ENCODE peak calls at places on chromosomes 1 and 21, in nine cellular contexts. One of them, this sample, is unnamed.

GRCh38 chr1:156052862-156053769 is 482 bp downstream of the UBQLN4 start:
- DNase-seq in GM23338: peak
- DNase-seq in PC-3: peak
- DNase-seq in HCT116: peak
- DNase-seq in hepatocyte: peak
- DNase-seq in OCI-LY7: peak
- DNase-seq in SK-N-SH: peak
- DNase-seq in neural progenitor cell: peak
- DNase-seq in MM.1S: peak
- DNase-seq in this sample: peak

GRCh38 chr21:45894891-45895777 is 86.4 kb upstream of the COL6A1 start:
- DNase-seq in GM23338: no peak
- DNase-seq in PC-3: no peak
- DNase-seq in HCT116: no peak
- DNase-seq in hepatocyte: no peak
- DNase-seq in OCI-LY7: no peak
- DNase-seq in SK-N-SH: no peak
- DNase-seq in neural progenitor cell: no peak
- DNase-seq in MM.1S: no peak
- DNase-seq in this sample: no peak

GRCh38 chr1:151058682-151059341 is 610 bp downstream of the CDC42SE1 start:
- DNase-seq in GM23338: peak
- DNase-seq in PC-3: peak
- DNase-seq in HCT116: no peak
- DNase-seq in hepatocyte: peak
- DNase-seq in OCI-LY7: peak
- DNase-seq in SK-N-SH: peak
- DNase-seq in neural progenitor cell: peak
- DNase-seq in MM.1S: no peak
- DNase-seq in this sample: peak

GRCh38 chr1:55724551-55725325 is 509.6 kb upstream of the USP24 start:
- DNase-seq in GM23338: no peak
- DNase-seq in PC-3: peak
- DNase-seq in HCT116: no peak
- DNase-seq in hepatocyte: no peak
- DNase-seq in OCI-LY7: no peak
- DNase-seq in SK-N-SH: no peak
- DNase-seq in neural progenitor cell: peak
- DNase-seq in MM.1S: no peak
- DNase-seq in this sample: peak

GRCh38 chr1:116708255-116708900 is 40.8 kb upstream of the IGSF3 start:
- DNase-seq in GM23338: no peak
- DNase-seq in PC-3: peak
- DNase-seq in HCT116: no peak
- DNase-seq in hepatocyte: no peak
- DNase-seq in OCI-LY7: no peak
- DNase-seq in SK-N-SH: peak
- DNase-seq in neural progenitor cell: no peak
- DNase-seq in MM.1S: no peak
- DNase-seq in this sample: no peak

GRCh38 chr1:61960999-61961398 is 218.7 kb downstream of the PATJ start:
- DNase-seq in GM23338: no peak
- DNase-seq in PC-3: no peak
- DNase-seq in HCT116: no peak
- DNase-seq in hepatocyte: no peak
- DNase-seq in OCI-LY7: no peak
- DNase-seq in SK-N-SH: no peak
- DNase-seq in neural progenitor cell: no peak
- DNase-seq in MM.1S: no peak
- DNase-seq in this sample: no peak

GRCh38 chr1:208254862-208255261 is 10.7 kb upstream of the PLXNA2 start:
- DNase-seq in GM23338: no peak
- DNase-seq in PC-3: no peak
- DNase-seq in HCT116: no peak
- DNase-seq in hepatocyte: no peak
- DNase-seq in OCI-LY7: no peak
- DNase-seq in SK-N-SH: no peak
- DNase-seq in neural progenitor cell: no peak
- DNase-seq in MM.1S: no peak
- DNase-seq in this sample: peak

GRCh38 chr1:902023-902422 is 21.7 kb upstream of the SAMD11 start:
- DNase-seq in GM23338: no peak
- DNase-seq in PC-3: no peak
- DNase-seq in HCT116: no peak
- DNase-seq in hepatocyte: no peak
- DNase-seq in OCI-LY7: no peak
- DNase-seq in SK-N-SH: no peak
- DNase-seq in neural progenitor cell: no peak
- DNase-seq in MM.1S: no peak
- DNase-seq in this sample: no peak

GRCh38 chr1:40239626-40240025 is 8.1 kb upstream of the TMCO2 start:
- DNase-seq in GM23338: no peak
- DNase-seq in PC-3: no peak
- DNase-seq in HCT116: no peak
- DNase-seq in hepatocyte: no peak
- DNase-seq in OCI-LY7: no peak
- DNase-seq in SK-N-SH: no peak
- DNase-seq in neural progenitor cell: no peak
- DNase-seq in MM.1S: no peak
- DNase-seq in this sample: no peak

GRCh38 chr1:173344034-173344743 is 132.9 kb upstream of the PRDX6 start:
- DNase-seq in GM23338: no peak
- DNase-seq in PC-3: no peak
- DNase-seq in HCT116: no peak
- DNase-seq in hepatocyte: no peak
- DNase-seq in OCI-LY7: no peak
- DNase-seq in SK-N-SH: no peak
- DNase-seq in neural progenitor cell: no peak
- DNase-seq in MM.1S: no peak
- DNase-seq in this sample: no peak

GRCh38 chr1:95438213-95438948 is 204.4 kb downstream of the RWDD3 start:
- DNase-seq in GM23338: peak
- DNase-seq in PC-3: no peak
- DNase-seq in HCT116: no peak
- DNase-seq in hepatocyte: no peak
- DNase-seq in OCI-LY7: no peak
- DNase-seq in SK-N-SH: no peak
- DNase-seq in neural progenitor cell: peak
- DNase-seq in MM.1S: no peak
- DNase-seq in this sample: no peak

GRCh38 chr21:33071878-33072306 is 2.0 kb downstream of the OLIG1 start:
- DNase-seq in GM23338: peak
- DNase-seq in PC-3: no peak
- DNase-seq in HCT116: no peak
- DNase-seq in hepatocyte: no peak
- DNase-seq in OCI-LY7: no peak
- DNase-seq in SK-N-SH: no peak
- DNase-seq in neural progenitor cell: peak
- DNase-seq in MM.1S: peak
- DNase-seq in this sample: peak

GRCh38 chr21:44944596-44944995 is 4.8 kb downstream of the SLX9 start:
- DNase-seq in GM23338: no peak
- DNase-seq in PC-3: no peak
- DNase-seq in HCT116: no peak
- DNase-seq in hepatocyte: no peak
- DNase-seq in OCI-LY7: no peak
- DNase-seq in SK-N-SH: no peak
- DNase-seq in neural progenitor cell: no peak
- DNase-seq in MM.1S: no peak
- DNase-seq in this sample: no peak

GRCh38 chr1:21896652-21897532 is 40.2 kb downstream of the HSPG2 start:
- DNase-seq in GM23338: peak
- DNase-seq in PC-3: no peak
- DNase-seq in HCT116: no peak
- DNase-seq in hepatocyte: peak
- DNase-seq in OCI-LY7: no peak
- DNase-seq in SK-N-SH: no peak
- DNase-seq in neural progenitor cell: peak
- DNase-seq in MM.1S: no peak
- DNase-seq in this sample: peak

GRCh38 chr1:94676686-94677085 is 135.1 kb upstream of the F3 start:
- DNase-seq in GM23338: no peak
- DNase-seq in PC-3: no peak
- DNase-seq in HCT116: no peak
- DNase-seq in hepatocyte: no peak
- DNase-seq in OCI-LY7: no peak
- DNase-seq in SK-N-SH: no peak
- DNase-seq in neural progenitor cell: no peak
- DNase-seq in MM.1S: no peak
- DNase-seq in this sample: no peak

GRCh38 chr1:189323090-189323489 is 1154.6 kb downstream of the BRINP3 start:
- DNase-seq in GM23338: no peak
- DNase-seq in PC-3: no peak
- DNase-seq in HCT116: no peak
- DNase-seq in hepatocyte: no peak
- DNase-seq in OCI-LY7: no peak
- DNase-seq in SK-N-SH: no peak
- DNase-seq in neural progenitor cell: no peak
- DNase-seq in MM.1S: no peak
- DNase-seq in this sample: no peak

GRCh38 chr1:116357487-116357886 is 15.6 kb upstream of the ATP1A1 start:
- DNase-seq in GM23338: no peak
- DNase-seq in PC-3: peak
- DNase-seq in HCT116: no peak
- DNase-seq in hepatocyte: no peak
- DNase-seq in OCI-LY7: no peak
- DNase-seq in SK-N-SH: no peak
- DNase-seq in neural progenitor cell: no peak
- DNase-seq in MM.1S: no peak
- DNase-seq in this sample: no peak

GRCh38 chr1:115807723-115808122 is 33.2 kb downstream of the NHLH2 start:
- DNase-seq in GM23338: peak
- DNase-seq in PC-3: peak
- DNase-seq in HCT116: peak
- DNase-seq in hepatocyte: peak
- DNase-seq in OCI-LY7: peak
- DNase-seq in SK-N-SH: peak
- DNase-seq in neural progenitor cell: peak
- DNase-seq in MM.1S: peak
- DNase-seq in this sample: peak

GRCh38 chr1:196689001-196689400 is 37.2 kb downstream of the CFH start:
- DNase-seq in GM23338: no peak
- DNase-seq in PC-3: no peak
- DNase-seq in HCT116: no peak
- DNase-seq in hepatocyte: no peak
- DNase-seq in OCI-LY7: no peak
- DNase-seq in SK-N-SH: no peak
- DNase-seq in neural progenitor cell: no peak
- DNase-seq in MM.1S: no peak
- DNase-seq in this sample: no peak

GRCh38 chr21:44406953-44407352 is 48.4 kb upstream of the LRRC3 start:
- DNase-seq in GM23338: no peak
- DNase-seq in PC-3: no peak
- DNase-seq in HCT116: no peak
- DNase-seq in hepatocyte: no peak
- DNase-seq in OCI-LY7: no peak
- DNase-seq in SK-N-SH: no peak
- DNase-seq in neural progenitor cell: no peak
- DNase-seq in MM.1S: no peak
- DNase-seq in this sample: no peak

GRCh38 chr1:55363261-55363660 is 148.1 kb upstream of the USP24 start:
- DNase-seq in GM23338: no peak
- DNase-seq in PC-3: no peak
- DNase-seq in HCT116: no peak
- DNase-seq in hepatocyte: no peak
- DNase-seq in OCI-LY7: no peak
- DNase-seq in SK-N-SH: no peak
- DNase-seq in neural progenitor cell: no peak
- DNase-seq in MM.1S: peak
- DNase-seq in this sample: peak

GRCh38 chr1:75632350-75632949 is 21.5 kb upstream of the SLC44A5 start:
- DNase-seq in GM23338: peak
- DNase-seq in PC-3: peak
- DNase-seq in HCT116: peak
- DNase-seq in hepatocyte: peak
- DNase-seq in OCI-LY7: peak
- DNase-seq in SK-N-SH: peak
- DNase-seq in neural progenitor cell: peak
- DNase-seq in MM.1S: peak
- DNase-seq in this sample: peak

GRCh38 chr1:101005191-101005590 is 20.4 kb downstream of the DPH5 start:
- DNase-seq in GM23338: no peak
- DNase-seq in PC-3: no peak
- DNase-seq in HCT116: no peak
- DNase-seq in hepatocyte: no peak
- DNase-seq in OCI-LY7: no peak
- DNase-seq in SK-N-SH: no peak
- DNase-seq in neural progenitor cell: no peak
- DNase-seq in MM.1S: no peak
- DNase-seq in this sample: no peak
- H3K27ac ChIP-seq in GM23338: no peak
- H3K27ac ChIP-seq in PC-3: no peak
- H3K27ac ChIP-seq in HCT116: no peak
- H3K27ac ChIP-seq in hepatocyte: no peak
- H3K27ac ChIP-seq in OCI-LY7: no peak
- H3K27ac ChIP-seq in SK-N-SH: no peak
- H3K27ac ChIP-seq in neural progenitor cell: no peak
- H3K27ac ChIP-seq in MM.1S: no peak
- H3K27ac ChIP-seq in this sample: no peak

GRCh38 chr21:41684381-41685245 is 82.2 kb downstream of the RIPK4 start:
- DNase-seq in GM23338: no peak
- DNase-seq in PC-3: peak
- DNase-seq in HCT116: no peak
- DNase-seq in hepatocyte: peak
- DNase-seq in OCI-LY7: no peak
- DNase-seq in SK-N-SH: no peak
- DNase-seq in neural progenitor cell: no peak
- DNase-seq in MM.1S: no peak
- DNase-seq in this sample: peak
- TF ChIP-seq EZH2phosphoT487 in GM23338: no peak
- TF ChIP-seq EZH2phosphoT487 in PC-3: no peak
- TF ChIP-seq EZH2phosphoT487 in HCT116: no peak
- TF ChIP-seq EZH2phosphoT487 in hepatocyte: no peak
- TF ChIP-seq EZH2phosphoT487 in OCI-LY7: no peak
- TF ChIP-seq EZH2phosphoT487 in SK-N-SH: no peak
- TF ChIP-seq EZH2phosphoT487 in neural progenitor cell: no peak
- TF ChIP-seq EZH2phosphoT487 in MM.1S: no peak
- TF ChIP-seq EZH2phosphoT487 in this sample: no peak

GRCh38 chr1:41673355-41673754 is 188.9 kb upstream of the EDN2 start:
- DNase-seq in GM23338: no peak
- DNase-seq in PC-3: no peak
- DNase-seq in HCT116: no peak
- DNase-seq in hepatocyte: no peak
- DNase-seq in OCI-LY7: peak
- DNase-seq in SK-N-SH: no peak
- DNase-seq in neural progenitor cell: no peak
- DNase-seq in MM.1S: peak
- DNase-seq in this sample: peak
- H3K27ac ChIP-seq in GM23338: no peak
- H3K27ac ChIP-seq in PC-3: no peak
- H3K27ac ChIP-seq in HCT116: no peak
- H3K27ac ChIP-seq in hepatocyte: peak
- H3K27ac ChIP-seq in OCI-LY7: peak
- H3K27ac ChIP-seq in SK-N-SH: no peak
- H3K27ac ChIP-seq in neural progenitor cell: no peak
- H3K27ac ChIP-seq in MM.1S: peak
- H3K27ac ChIP-seq in this sample: peak

DNA sequence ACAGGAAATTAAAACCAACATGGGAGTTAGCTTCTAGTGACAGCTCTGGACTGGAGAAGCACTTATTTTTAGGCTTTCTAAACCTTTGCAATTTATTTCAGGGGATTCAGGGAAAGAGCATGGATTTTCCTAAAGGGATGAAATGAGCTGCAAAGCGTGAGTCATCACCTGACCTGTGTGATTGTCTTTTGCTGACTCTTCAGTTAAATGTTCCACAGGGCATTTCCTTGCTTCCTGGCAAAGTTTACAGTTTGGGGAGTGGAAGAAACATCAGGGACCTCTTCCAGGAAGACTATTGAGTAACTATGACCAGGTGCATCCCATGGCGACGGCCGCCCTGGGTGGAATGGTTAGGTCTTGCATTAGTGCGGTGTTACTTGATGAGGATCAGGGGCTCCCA is 79.4 kb upstream of the SIPA1L2 start:
- DNase-seq in GM23338: no peak
- DNase-seq in PC-3: peak
- DNase-seq in HCT116: no peak
- DNase-seq in hepatocyte: peak
- DNase-seq in OCI-LY7: no peak
- DNase-seq in SK-N-SH: no peak
- DNase-seq in neural progenitor cell: no peak
- DNase-seq in MM.1S: no peak
- DNase-seq in this sample: peak
- TF ChIP-seq EZH2phosphoT487 in GM23338: no peak
- TF ChIP-seq EZH2phosphoT487 in PC-3: no peak
- TF ChIP-seq EZH2phosphoT487 in HCT116: no peak
- TF ChIP-seq EZH2phosphoT487 in hepatocyte: no peak
- TF ChIP-seq EZH2phosphoT487 in OCI-LY7: no peak
- TF ChIP-seq EZH2phosphoT487 in SK-N-SH: no peak
- TF ChIP-seq EZH2phosphoT487 in neural progenitor cell: no peak
- TF ChIP-seq EZH2phosphoT487 in MM.1S: no peak
- TF ChIP-seq EZH2phosphoT487 in this sample: no peak